ENCODE peak calls at places on chromosome 22, in four cellular contexts. One of them, this sample, is unnamed.

GRCh38 chr22:44668886-44669724 is 32.9 kb upstream of the PRR5 start:
- DNase-seq in PC-9: no peak
- DNase-seq in sigmoid colon: no peak
- DNase-seq in choroid plexus epithelial cell: no peak
- DNase-seq in this sample: no peak

GRCh38 chr22:19368876-19369275 is 62.7 kb downstream of the HIRA start:
- DNase-seq in PC-9: no peak
- DNase-seq in choroid plexus epithelial cell: no peak
- DNase-seq in sigmoid colon: peak
- DNase-seq in this sample: no peak

GRCh38 chr22:20148414-20148813 is 2.4 kb downstream of the CCDC188 start:
- DNase-seq in PC-9: no peak
- DNase-seq in choroid plexus epithelial cell: no peak
- DNase-seq in sigmoid colon: no peak
- DNase-seq in this sample: no peak

GRCh38 chr22:28430656-28431055 is 249.0 kb downstream of the TTC28 start:
- DNase-seq in choroid plexus epithelial cell: no peak
- DNase-seq in sigmoid colon: no peak
- DNase-seq in PC-9: no peak
- DNase-seq in this sample: no peak

GRCh38 chr22:20577549-20577975 is 70.2 kb downstream of the MED15 start:
- DNase-seq in PC-9: no peak
- DNase-seq in choroid plexus epithelial cell: no peak
- DNase-seq in sigmoid colon: no peak
- DNase-seq in this sample: no peak

GRCh38 chr22:29023172-29023796 is 38.3 kb downstream of the C22orf31 start:
- DNase-seq in choroid plexus epithelial cell: no peak
- DNase-seq in PC-9: no peak
- DNase-seq in sigmoid colon: no peak
- DNase-seq in this sample: no peak

GRCh38 chr22:42261266-42261665 is 9.2 kb downstream of the TCF20 start:
- DNase-seq in choroid plexus epithelial cell: peak
- DNase-seq in sigmoid colon: no peak
- DNase-seq in PC-9: no peak
- DNase-seq in this sample: no peak

GRCh38 chr22:44578516-44579230 is 80.6 kb upstream of the RTL6 start:
- DNase-seq in sigmoid colon: peak
- DNase-seq in PC-9: no peak
- DNase-seq in choroid plexus epithelial cell: no peak
- DNase-seq in this sample: no peak

GRCh38 chr22:40951795-40952602 is 821 bp downstream of the RBX1 start:
- DNase-seq in choroid plexus epithelial cell: no peak
- DNase-seq in sigmoid colon: no peak
- DNase-seq in PC-9: no peak
- DNase-seq in this sample: peak

GRCh38 chr22:26134654-26135330 is 34.5 kb upstream of the SEZ6L start:
- DNase-seq in PC-9: no peak
- DNase-seq in choroid plexus epithelial cell: no peak
- DNase-seq in sigmoid colon: no peak
- DNase-seq in this sample: no peak

GRCh38 chr22:26546282-26546681 is 34.0 kb upstream of the TFIP11 start:
- DNase-seq in sigmoid colon: no peak
- DNase-seq in PC-9: no peak
- DNase-seq in choroid plexus epithelial cell: no peak
- DNase-seq in this sample: no peak

GRCh38 chr22:23067023-23067650 is 3.2 kb upstream of the GNAZ start:
- DNase-seq in PC-9: no peak
- DNase-seq in choroid plexus epithelial cell: no peak
- DNase-seq in sigmoid colon: peak
- DNase-seq in this sample: no peak

GRCh38 chr22:23401111-23401909 is 178.8 kb downstream of the IGLL1 start:
- DNase-seq in sigmoid colon: peak
- DNase-seq in PC-9: peak
- DNase-seq in choroid plexus epithelial cell: peak
- DNase-seq in this sample: peak

DNA sequence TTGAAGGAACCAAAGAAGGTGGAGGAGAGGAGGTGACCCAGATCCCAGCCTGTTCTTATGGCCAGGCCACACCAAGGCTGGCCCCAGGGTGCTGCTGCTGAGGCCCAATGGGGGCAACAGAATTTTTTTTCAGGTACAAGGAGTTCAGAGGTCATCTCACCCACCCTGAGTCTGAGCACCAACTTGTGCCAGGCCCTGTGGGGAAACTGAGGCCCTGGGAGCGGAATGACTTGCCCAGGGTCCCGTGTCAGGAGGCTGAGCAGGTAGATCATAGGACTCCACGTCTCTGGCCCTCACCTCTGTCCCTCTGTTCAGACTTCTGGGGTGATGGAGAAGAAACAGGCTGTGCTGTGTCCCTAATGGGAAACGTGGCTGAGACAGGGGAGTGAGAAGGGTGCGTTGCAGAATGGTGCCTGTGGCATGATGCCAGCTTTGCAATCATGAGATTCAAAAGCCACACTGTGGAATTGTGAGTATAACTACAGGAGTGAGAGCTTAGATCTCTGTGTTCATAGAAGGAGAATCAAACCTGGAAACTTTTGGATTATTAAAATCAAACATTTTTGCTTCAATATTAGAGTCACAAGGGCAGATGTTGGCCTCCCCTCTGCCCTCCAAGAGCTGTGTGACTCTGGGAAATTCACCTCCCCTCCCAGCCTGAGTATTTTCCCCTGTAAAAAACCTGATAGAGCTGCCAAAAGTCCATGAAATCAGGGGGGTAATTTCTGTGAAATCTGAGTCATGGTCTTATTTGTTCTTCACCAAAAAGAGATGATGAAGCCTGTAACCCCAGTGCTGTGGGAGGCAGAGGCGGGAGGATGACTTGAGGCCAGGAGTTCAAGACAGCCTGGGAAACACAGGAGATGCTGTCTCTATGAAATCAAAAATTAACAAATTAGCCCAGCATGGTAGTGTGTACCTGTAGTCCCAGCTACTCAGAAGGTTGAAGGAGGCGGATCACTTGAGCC is 874 bp downstream of the APOL1 start:
- DNase-seq in choroid plexus epithelial cell: peak
- DNase-seq in PC-9: no peak
- DNase-seq in sigmoid colon: peak
- DNase-seq in this sample: no peak
- H3K4me3 ChIP-seq in choroid plexus epithelial cell: no peak
- H3K4me3 ChIP-seq in PC-9: no peak
- H3K4me3 ChIP-seq in sigmoid colon: peak
- H3K4me3 ChIP-seq in this sample: no peak

DNA sequence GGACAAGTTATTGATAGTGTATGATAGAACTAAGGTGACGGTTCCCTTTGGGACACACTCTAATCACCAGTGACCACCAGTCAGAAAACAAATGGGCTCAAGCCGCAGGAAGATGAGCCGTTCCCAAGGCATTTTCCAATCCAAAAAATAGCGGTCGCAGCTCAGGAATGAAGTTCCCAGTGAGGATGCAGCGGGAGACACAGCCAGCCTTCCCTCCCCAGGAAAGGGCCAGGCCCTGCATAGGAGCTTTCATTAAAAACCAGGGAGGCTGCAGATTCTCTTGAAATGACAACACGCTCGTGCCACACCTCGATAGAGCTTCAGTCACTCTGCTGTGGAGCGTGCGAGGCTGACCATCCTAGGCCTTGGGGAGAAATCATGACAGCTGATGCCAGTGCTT is 65.8 kb upstream of the WNT7B start:
- DNase-seq in PC-9: no peak
- DNase-seq in sigmoid colon: peak
- DNase-seq in choroid plexus epithelial cell: no peak
- DNase-seq in this sample: no peak
- H3K4me3 ChIP-seq in PC-9: no peak
- H3K4me3 ChIP-seq in sigmoid colon: no peak
- H3K4me3 ChIP-seq in choroid plexus epithelial cell: no peak
- H3K4me3 ChIP-seq in this sample: no peak

DNA sequence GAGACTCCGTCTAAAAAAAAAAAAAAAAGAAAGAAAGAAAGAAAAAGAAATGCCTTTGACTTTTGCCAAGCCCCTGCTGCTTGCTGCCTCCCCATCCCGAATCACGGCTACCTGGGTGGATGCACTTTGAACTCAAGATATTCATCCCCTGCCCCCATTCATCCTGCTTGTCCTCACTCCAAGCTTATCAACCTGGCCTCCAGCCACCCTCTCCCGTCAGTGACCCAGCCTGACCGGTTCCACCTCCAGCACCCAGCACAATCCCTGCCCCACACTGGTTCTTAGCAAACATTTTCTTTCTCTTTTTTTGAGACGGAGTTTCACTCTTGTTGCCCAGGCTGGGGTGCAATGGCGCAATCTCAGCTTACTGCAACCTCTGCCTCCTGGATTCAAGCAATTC is 44.4 kb downstream of the CYTH4 start:
- DNase-seq in choroid plexus epithelial cell: no peak
- DNase-seq in sigmoid colon: no peak
- DNase-seq in PC-9: peak
- DNase-seq in this sample: peak
- H3K4me3 ChIP-seq in choroid plexus epithelial cell: no peak
- H3K4me3 ChIP-seq in sigmoid colon: no peak
- H3K4me3 ChIP-seq in PC-9: peak
- H3K4me3 ChIP-seq in this sample: no peak

GRCh38 chr22:48210812-48211211 is 1448.4 kb downstream of the TBC1D22A start:
- DNase-seq in PC-9: no peak
- DNase-seq in sigmoid colon: no peak
- DNase-seq in choroid plexus epithelial cell: no peak
- DNase-seq in this sample: no peak
- H3K4me3 ChIP-seq in PC-9: no peak
- H3K4me3 ChIP-seq in sigmoid colon: no peak
- H3K4me3 ChIP-seq in choroid plexus epithelial cell: no peak
- H3K4me3 ChIP-seq in this sample: no peak

GRCh38 chr22:39926175-39927152 is 25.6 kb downstream of the GRAP2 start:
- DNase-seq in PC-9: no peak
- DNase-seq in choroid plexus epithelial cell: no peak
- DNase-seq in sigmoid colon: no peak
- DNase-seq in this sample: no peak

GRCh38 chr22:39925273-39925672 is 24.4 kb downstream of the GRAP2 start:
- DNase-seq in sigmoid colon: no peak
- DNase-seq in choroid plexus epithelial cell: no peak
- DNase-seq in PC-9: no peak
- DNase-seq in this sample: no peak

GRCh38 chr22:39928556-39929401 is 27.9 kb downstream of the GRAP2 start:
- DNase-seq in choroid plexus epithelial cell: no peak
- DNase-seq in PC-9: no peak
- DNase-seq in sigmoid colon: no peak
- DNase-seq in this sample: peak

GRCh38 chr22:39924286-39924685 is 23.4 kb downstream of the GRAP2 start:
- DNase-seq in choroid plexus epithelial cell: no peak
- DNase-seq in PC-9: no peak
- DNase-seq in sigmoid colon: no peak
- DNase-seq in this sample: no peak

DNA sequence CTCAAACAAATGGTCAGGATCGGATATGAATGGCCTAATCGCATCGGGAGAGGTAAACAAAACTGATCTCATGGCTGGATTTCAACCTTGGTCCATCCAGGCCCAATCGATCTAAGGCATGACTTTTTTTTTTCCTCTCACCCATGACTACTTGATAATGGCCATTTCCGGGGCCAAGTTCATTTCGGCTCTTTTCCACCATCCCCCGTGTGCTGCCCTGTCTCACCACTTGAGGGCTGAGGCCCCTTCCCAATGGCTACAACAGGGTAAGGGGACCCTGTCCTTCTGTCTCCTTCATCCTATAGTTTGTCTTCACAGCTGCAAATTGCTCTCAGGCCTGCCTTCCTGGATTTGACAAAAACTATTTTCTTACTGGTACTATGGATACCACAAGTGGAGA is 26.7 kb downstream of the GRAP2 start:
- DNase-seq in PC-9: no peak
- DNase-seq in sigmoid colon: no peak
- DNase-seq in choroid plexus epithelial cell: no peak
- DNase-seq in this sample: no peak
- H3K4me3 ChIP-seq in PC-9: no peak
- H3K4me3 ChIP-seq in sigmoid colon: no peak
- H3K4me3 ChIP-seq in choroid plexus epithelial cell: no peak
- H3K4me3 ChIP-seq in this sample: no peak

GRCh38 chr22:25069426-25069757 is 116.9 kb downstream of the KIAA1671 start:
- DNase-seq in choroid plexus epithelial cell: no peak
- DNase-seq in PC-9: no peak
- DNase-seq in sigmoid colon: no peak
- DNase-seq in this sample: no peak

GRCh38 chr22:25068701-25069100 is 116.2 kb downstream of the KIAA1671 start:
- DNase-seq in choroid plexus epithelial cell: no peak
- DNase-seq in sigmoid colon: no peak
- DNase-seq in PC-9: no peak
- DNase-seq in this sample: no peak

GRCh38 chr22:25071720-25072119 is 119.2 kb downstream of the KIAA1671 start:
- DNase-seq in PC-9: no peak
- DNase-seq in sigmoid colon: no peak
- DNase-seq in choroid plexus epithelial cell: no peak
- DNase-seq in this sample: no peak

GRCh38 chr22:25070870-25071465 is 118.5 kb downstream of the KIAA1671 start:
- DNase-seq in choroid plexus epithelial cell: no peak
- DNase-seq in PC-9: no peak
- DNase-seq in sigmoid colon: no peak
- DNase-seq in this sample: no peak

GRCh38 chr22:25069758-25070461 is 117.4 kb downstream of the KIAA1671 start:
- DNase-seq in choroid plexus epithelial cell: no peak
- DNase-seq in PC-9: no peak
- DNase-seq in sigmoid colon: no peak
- DNase-seq in this sample: no peak
- H3K4me3 ChIP-seq in choroid plexus epithelial cell: no peak
- H3K4me3 ChIP-seq in PC-9: no peak
- H3K4me3 ChIP-seq in sigmoid colon: peak
- H3K4me3 ChIP-seq in this sample: no peak

DNA sequence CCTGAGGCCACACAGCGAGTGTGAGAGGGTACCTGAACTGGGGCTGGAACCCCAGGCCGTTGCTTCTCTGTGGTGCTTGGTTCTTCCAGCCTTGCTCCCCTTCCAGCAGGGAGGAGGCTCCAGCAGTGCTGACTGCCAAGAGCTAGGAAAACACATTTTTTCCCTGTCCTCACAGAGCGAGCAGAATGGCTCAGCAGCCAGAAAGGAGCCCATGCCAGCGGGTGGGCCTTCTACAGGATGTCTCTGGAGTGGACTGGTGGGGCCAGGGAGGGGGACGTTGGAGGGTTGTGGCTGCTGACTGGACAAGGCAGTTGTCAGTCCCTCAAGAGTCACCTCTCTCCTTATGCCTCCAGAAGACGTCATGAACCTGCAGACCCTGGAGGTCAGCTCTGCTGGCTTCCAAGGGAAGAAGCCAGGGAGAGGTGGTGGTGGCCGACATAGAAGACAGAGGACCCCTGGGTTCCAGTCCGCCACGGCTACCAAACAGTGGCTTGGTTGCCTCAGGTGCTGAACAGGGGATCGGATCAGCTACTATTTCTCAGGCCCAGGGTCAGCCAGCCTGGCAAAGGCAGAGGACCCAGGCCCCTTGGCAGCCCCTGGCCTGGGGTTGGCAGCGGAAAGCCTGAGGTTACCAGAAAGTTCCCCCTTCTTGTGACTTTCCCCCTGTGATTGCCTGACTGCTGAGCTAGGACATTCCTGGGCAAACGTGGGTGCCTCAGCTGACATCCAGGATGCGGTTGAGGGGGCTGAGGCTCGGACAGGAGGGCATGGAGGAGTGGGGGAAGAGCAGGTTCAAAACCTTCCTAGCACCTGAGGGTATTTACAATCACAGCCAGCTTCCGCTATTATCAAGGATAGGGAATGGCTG is 3.7 kb downstream of the MAFF start:
- DNase-seq in choroid plexus epithelial cell: peak
- DNase-seq in PC-9: no peak
- DNase-seq in sigmoid colon: peak
- DNase-seq in this sample: no peak
- H3K4me3 ChIP-seq in choroid plexus epithelial cell: peak
- H3K4me3 ChIP-seq in PC-9: no peak
- H3K4me3 ChIP-seq in sigmoid colon: peak
- H3K4me3 ChIP-seq in this sample: no peak

This sample was measured in bronchial epithelial cell.